ENCODE peak calls at places on chromosomes 16 and 17, in five cellular contexts. X is IMR-90, D is H9, V is neuronal stem cell, P is H1. W is an unnamed sample.

GRCh38 chr17:60641810-60642220 is 35.8 kb upstream of the BCAS3 start:
- DNase-seq in V (peak), X (peak), D (peak), P (peak), W (peak)

GRCh38 chr16:12575288-12575687 is 228.4 kb downstream of the CPPED1 start:
- DNase-seq in X (no peak), P (no peak), V (no peak), D (no peak), W (no peak)

GRCh38 chr17:65368341-65368740 is 193.1 kb downstream of the AXIN2 start:
- DNase-seq in X (no peak), D (no peak), P (no peak), V (no peak), W (no peak)

GRCh38 chr17:45146616-45147101 is 1.6 kb upstream of the HEXIM1 start:
- DNase-seq in X (peak), V (no peak), P (no peak), D (peak), W (peak)

GRCh38 chr17:4631836-4632582 is 9.5 kb downstream of the ALOX15 start:
- DNase-seq in X (peak), V (no peak), D (peak), P (peak), W (peak)

GRCh38 chr16:30756781-30757100 is 5.1 kb downstream of the CFAP119 start:
- DNase-seq in D (no peak), X (no peak), P (no peak), V (no peak), W (no peak)

GRCh38 chr17:40827746-40828453 is 5.5 kb upstream of the KRT10 start:
- DNase-seq in X (no peak), P (no peak), V (no peak), D (no peak), W (peak)

GRCh38 chr17:79019260-79019630 is 4.7 kb upstream of the C1QTNF1 start:
- DNase-seq in D (no peak), X (no peak), P (no peak), V (no peak), W (no peak)

GRCh38 chr17:39688945-39689344 is 1.1 kb upstream of the PGAP3 start:
- DNase-seq in X (no peak), V (no peak), P (peak), D (peak), W (no peak)

GRCh38 chr16:23987443-23987842 is 151.7 kb downstream of the PRKCB start:
- DNase-seq in X (no peak), P (no peak), V (no peak), D (no peak), W (no peak)

GRCh38 chr17:8552582-8553320 is 77.8 kb downstream of the MYH10 start:
- DNase-seq in P (no peak), V (no peak), D (no peak), X (peak), W (no peak)

GRCh38 chr17:37824534-37825485 is 80.0 kb upstream of the HNF1B start:
- DNase-seq in P (no peak), V (no peak), X (peak), D (peak), W (peak)

GRCh38 chr16:68760671-68761275 is 23.7 kb downstream of the CDH1 start:
- DNase-seq in P (no peak), D (no peak), X (peak), V (no peak), W (peak)

GRCh38 chr16:87703835-87704375 is 61.9 kb downstream of the KLHDC4 start:
- DNase-seq in D (no peak), V (no peak), X (no peak), P (no peak), W (no peak)

GRCh38 chr17:35185849-35186248 is 8.3 kb downstream of the SLC35G3 start:
- DNase-seq in V (no peak), D (no peak), X (no peak), P (no peak), W (no peak)

GRCh38 chr16:73191111-73192046 is 143.5 kb upstream of the ZFHX3 start:
- DNase-seq in P (no peak), X (no peak), D (no peak), V (no peak), W (no peak)

GRCh38 chr17:69608808-69609494 is 194.5 kb downstream of the MAP2K6 start:
- DNase-seq in X (peak), V (no peak), P (no peak), D (no peak), W (peak)

GRCh38 chr17:44829558-44830358 is at the start of gene GJC1:
- DNase-seq in X (no peak), D (peak), V (peak), P (peak), W (peak)

GRCh38 chr16:50244140-50244503 is 22.2 kb upstream of the ADCY7 start:
- DNase-seq in P (no peak), D (no peak), V (no peak), X (peak), W (no peak)

GRCh38 chr17:19329839-19330238 is 32.7 kb downstream of the B9D1 start:
- DNase-seq in V (no peak), D (no peak), P (no peak), X (no peak), W (no peak)

GRCh38 chr16:4115209-4115940 is 867 bp downstream of the ADCY9 start:
- DNase-seq in X (peak), V (peak), P (peak), D (peak), W (peak)

GRCh38 chr16:11985250-11985649 is 8.7 kb downstream of the SNX29 start:
- DNase-seq in D (no peak), V (no peak), X (no peak), P (no peak), W (peak)

GRCh38 chr17:54956802-54957201 is 11.7 kb downstream of the COX11 start:
- DNase-seq in X (no peak), P (no peak), V (no peak), D (no peak), W (no peak)

GRCh38 chr16:80824623-80825364 is 20.4 kb upstream of the CDYL2 start:
- DNase-seq in D (no peak), P (no peak), X (peak), V (peak), W (peak)

GRCh38 chr17:82608816-82609215 is 39.4 kb downstream of the WDR45B start:
- DNase-seq in D (no peak), P (no peak), X (no peak), V (no peak), W (no peak)

GRCh38 chr17:16989953-16990860 is 18.3 kb upstream of the TNFRSF13B start:
- DNase-seq in D (peak), V (no peak), P (no peak), X (peak), W (peak)

GRCh38 chr16:58000706-58001676 is at the start of gene USB1:
- DNase-seq in P (peak), X (peak), V (peak), D (peak), W (peak)
- H2AFZ ChIP-seq in P (peak), X (peak), V (peak), D (no peak), W (peak)

DNA sequence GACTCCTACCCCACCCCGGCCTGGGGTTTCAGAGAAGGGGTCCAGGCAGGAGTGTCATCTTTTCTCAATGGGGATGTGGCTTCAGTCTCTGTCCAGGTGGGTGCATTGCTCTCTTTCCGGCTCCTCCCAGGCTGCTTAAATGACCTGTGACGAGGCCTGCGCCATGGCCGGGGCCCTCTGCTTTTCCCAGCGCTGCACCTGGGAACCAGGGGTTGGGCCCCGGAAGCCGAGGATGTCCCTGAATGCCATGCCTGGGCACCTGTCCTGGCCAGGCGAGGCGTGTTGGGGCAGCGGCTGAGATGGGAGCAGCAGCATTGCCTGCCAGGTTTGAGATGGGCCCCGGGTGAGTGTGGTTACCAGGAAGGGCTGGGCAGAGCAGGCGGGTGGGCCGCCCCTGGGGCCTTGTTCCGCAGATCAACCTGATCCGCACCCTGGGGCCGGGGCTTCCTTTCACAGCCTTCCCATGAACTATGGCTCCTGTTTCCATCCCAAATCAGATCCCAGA is 147.4 kb downstream of the SEC14L1 start:
- DNase-seq in P (no peak), D (no peak), V (no peak), X (no peak), W (no peak)
- H2BK15ac ChIP-seq in P (peak), D (no peak), V (peak), X (peak), W (peak)

GRCh38 chr17:31074772-31075538 is 19.8 kb upstream of the NF1 start:
- DNase-seq in V (no peak), X (peak), D (peak), P (peak), W (peak)
- H3K4me2 ChIP-seq in V (no peak), X (no peak), D (no peak), P (peak), W (peak)

GRCh38 chr17:62801553-62801952 is 6.6 kb downstream of the MARCHF10 start:
- DNase-seq in X (peak), V (no peak), P (no peak), D (no peak), W (no peak)
- H2AFZ ChIP-seq in X (no peak), V (no peak), P (no peak), D (no peak), W (no peak)

W was measured in mesenchymal stem cell.